ENCODE peak calls at places on chromosomes 11 and 22, in five cellular contexts. D is IMR-90, F is mesendoderm, Z is H1, V is H9. T is an unnamed sample.

GRCh38 chr11:73270855-73271477 is 1.2 kb upstream of the P2RY6 start:
- DNase-seq in D (no peak), F (no peak), Z (no peak), V (peak), T (no peak)

GRCh38 chr22:46035742-46036557 is 59.0 kb upstream of the WNT7B start:
- DNase-seq in D (peak), V (peak), F (peak), Z (peak), T (peak)

GRCh38 chr11:911031-911889 is 650 bp upstream of the CHID1 start:
- DNase-seq in D (peak), Z (no peak), F (peak), V (peak), T (peak)

GRCh38 chr11:73480677-73481076 is 104.5 kb downstream of the RELT start:
- DNase-seq in F (no peak), Z (no peak), V (no peak), D (peak), T (no peak)

GRCh38 chr11:121221801-121222200 is 70.8 kb upstream of the SC5D start:
- DNase-seq in F (no peak), D (no peak), V (no peak), Z (no peak), T (no peak)

GRCh38 chr11:130180896-130181294 is 21.3 kb downstream of the ST14 start:
- DNase-seq in F (no peak), D (no peak), V (no peak), Z (no peak), T (no peak)

GRCh38 chr11:5367461-5368074 is 16.0 kb upstream of the OR51M1 start:
- DNase-seq in F (no peak), V (no peak), Z (no peak), D (peak), T (peak)

GRCh38 chr11:100340416-100341323 is 346.4 kb upstream of the ARHGAP42 start:
- DNase-seq in V (no peak), Z (no peak), D (no peak), F (peak), T (no peak)

GRCh38 chr11:114348200-114349191 is 51.8 kb downstream of the C11orf71 start:
- DNase-seq in D (peak), V (peak), F (peak), Z (peak), T (peak)

GRCh38 chr11:8060146-8060719 is 20.8 kb upstream of the TUB start:
- DNase-seq in F (no peak), V (no peak), Z (peak), D (no peak), T (no peak)

GRCh38 chr11:19813158-19813879 is 100.7 kb downstream of the NAV2 start:
- DNase-seq in D (no peak), Z (no peak), F (no peak), V (no peak), T (no peak)

GRCh38 chr22:19910180-19910744 is 31.3 kb upstream of the COMT start:
- DNase-seq in V (no peak), Z (no peak), F (no peak), D (no peak), T (no peak)

GRCh38 chr11:76782526-76783293 is 446 bp upstream of the TSKU start:
- DNase-seq in Z (no peak), V (peak), F (peak), D (peak), T (peak)

GRCh38 chr11:35040221-35040942 is 98.6 kb upstream of the CD44 start:
- DNase-seq in V (no peak), D (peak), F (no peak), Z (no peak), T (peak)

GRCh38 chr11:110850846-110851245 is 138.6 kb upstream of the ARHGAP20 start:
- DNase-seq in Z (no peak), V (no peak), D (no peak), F (peak), T (peak)

GRCh38 chr11:125167954-125168821 is 3.6 kb downstream of the PKNOX2 start:
- DNase-seq in F (peak), D (peak), Z (no peak), V (no peak), T (peak)

GRCh38 chr11:117197516-117198456 is 1.4 kb upstream of the TAGLN start:
- DNase-seq in F (peak), Z (peak), D (peak), V (peak), T (no peak)

GRCh38 chr11:120335596-120335927 is 651 bp upstream of the ARHGEF12 start:
- DNase-seq in Z (no peak), F (no peak), V (no peak), D (peak), T (no peak)

GRCh38 chr11:126467471-126467870 is 112.0 kb downstream of the ST3GAL4 start:
- DNase-seq in D (no peak), Z (no peak), V (no peak), F (no peak), T (no peak)

GRCh38 chr22:19998232-19998951 is 18.2 kb downstream of the ARVCF start:
- DNase-seq in D (no peak), Z (no peak), F (peak), V (no peak), T (no peak)

GRCh38 chr11:111557425-111558111 is 17.0 kb downstream of the LAYN start:
- DNase-seq in V (no peak), F (no peak), Z (no peak), D (peak), T (peak)

GRCh38 chr11:125214466-125215204 is 50.1 kb downstream of the PKNOX2 start:
- DNase-seq in D (no peak), F (no peak), Z (no peak), V (no peak), T (no peak)

GRCh38 chr22:47307326-47307725 is 544.9 kb downstream of the TBC1D22A start:
- DNase-seq in F (no peak), D (peak), Z (no peak), V (no peak), T (no peak)

GRCh38 chr11:67393437-67393836 is 1.7 kb downstream of the RAD9A start:
- DNase-seq in V (no peak), Z (no peak), D (no peak), F (no peak), T (no peak)

GRCh38 chr11:45142241-45142885 is 4.1 kb upstream of the PRDM11 start:
- DNase-seq in Z (no peak), V (no peak), F (no peak), D (peak), T (no peak)

GRCh38 chr11:1873048-1873812 is 18.5 kb downstream of the PRR33 start:
- DNase-seq in V (no peak), F (peak), D (peak), Z (no peak), T (no peak)

GRCh38 chr11:6320411-6321207 is at the start of gene CAVIN3:
- DNase-seq in V (peak), D (peak), F (peak), Z (peak), T (peak)

GRCh38 chr11:121520243-121521144 is 67.7 kb upstream of the SORL1-AS1 start:
- DNase-seq in V (no peak), Z (no peak), D (peak), F (no peak), T (peak)

GRCh38 chr11:71249301-71249700 is 3.1 kb downstream of the SHANK2 start:
- DNase-seq in V (peak), D (no peak), F (no peak), Z (no peak), T (no peak)

GRCh38 chr22:35116817-35117216 is 50.9 kb downstream of the ISX start:
- DNase-seq in Z (no peak), F (no peak), D (no peak), V (no peak), T (no peak)

GRCh38 chr11:94823127-94823732 is 55.1 kb downstream of the AMOTL1 start:
- DNase-seq in Z (no peak), D (no peak), F (no peak), V (no peak), T (no peak)

GRCh38 chr11:45650166-45651095 is 15.0 kb downstream of the CHST1 start:
- DNase-seq in V (no peak), Z (peak), F (no peak), D (no peak), T (no peak)

GRCh38 chr11:30960387-30960992 is 374.3 kb upstream of the MPPED2 start:
- DNase-seq in V (no peak), F (peak), D (peak), Z (no peak), T (peak)

GRCh38 chr22:22536515-22536914 is 16.4 kb upstream of the ZNF280A start:
- DNase-seq in Z (no peak), V (no peak), F (no peak), D (no peak), T (no peak)

GRCh38 chr11:70778828-70779365 is 380.6 kb downstream of the CTTN start:
- DNase-seq in V (no peak), F (no peak), D (no peak), Z (no peak), T (no peak)

GRCh38 chr11:10275714-10276113 is 18.3 kb downstream of the SBF2 start:
- DNase-seq in Z (no peak), F (no peak), D (no peak), V (no peak), T (no peak)

GRCh38 chr11:112670806-112671570 is 290.2 kb upstream of the NCAM1 start:
- DNase-seq in V (no peak), Z (no peak), F (no peak), D (no peak), T (no peak)
- H3K18ac ChIP-seq in V (no peak), Z (no peak), F (no peak), D (no peak), T (no peak)

GRCh38 chr22:38214248-38215056 is 12.7 kb downstream of the MAFF start:
- DNase-seq in Z (peak), V (peak), D (peak), F (peak), T (peak)

GRCh38 chr22:38211556-38211955 is 9.8 kb downstream of the MAFF start:
- DNase-seq in V (no peak), Z (no peak), D (no peak), F (no peak), T (peak)

GRCh38 chr22:38215156-38216038 is 13.6 kb downstream of the MAFF start:
- DNase-seq in Z (no peak), F (no peak), D (no peak), V (no peak), T (peak)

GRCh38 chr22:38212442-38212841 is 10.6 kb downstream of the MAFF start:
- DNase-seq in D (no peak), Z (no peak), V (no peak), F (no peak), T (no peak)

DNA sequence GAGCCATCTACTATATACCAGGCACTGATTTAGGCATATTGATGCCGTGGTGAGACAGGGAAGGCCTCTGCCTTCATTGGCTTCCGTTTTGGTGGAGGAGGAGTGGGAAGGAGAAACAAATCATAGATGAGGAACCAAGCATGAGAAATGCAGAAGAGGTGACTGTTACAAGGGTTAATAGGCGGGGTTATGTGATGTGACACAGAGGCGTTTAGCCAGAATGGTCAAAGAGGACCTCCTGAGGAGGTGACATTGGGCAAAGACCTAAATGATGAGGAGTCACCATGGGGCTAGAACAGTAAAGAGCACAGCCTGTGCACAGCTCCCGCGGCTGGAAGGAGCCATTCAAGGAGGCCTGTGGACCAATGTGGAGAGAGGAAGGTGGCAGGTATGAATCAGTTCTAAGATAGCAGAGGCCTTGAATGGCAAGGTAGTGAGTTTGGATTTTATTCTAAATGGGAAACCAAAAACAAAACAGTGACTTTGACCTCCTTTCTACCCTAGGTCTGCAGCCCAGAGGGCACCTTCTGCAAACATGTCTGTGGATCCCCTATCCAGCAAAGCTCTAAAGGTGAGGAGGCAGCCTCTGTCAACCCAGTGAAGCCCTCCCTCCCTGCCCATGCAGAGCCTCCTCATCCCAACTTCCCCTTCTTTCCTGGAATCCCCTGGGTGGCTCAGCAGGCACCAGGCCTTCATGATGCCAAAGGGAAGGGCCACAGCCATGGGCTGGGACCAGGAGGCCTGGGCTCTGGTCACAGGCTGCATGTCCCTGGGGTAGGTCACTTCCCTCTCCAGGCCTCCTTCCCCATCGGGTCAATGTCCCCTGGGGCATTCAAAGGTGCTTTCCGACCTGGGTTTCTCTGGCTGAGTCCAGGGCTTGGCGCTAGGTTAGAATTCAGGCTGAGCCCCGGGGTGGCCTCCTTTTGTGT is 11.8 kb downstream of the MAFF start:
- DNase-seq in D (no peak), V (no peak), Z (no peak), F (no peak), T (peak)
- H3K18ac ChIP-seq in D (no peak), V (no peak), Z (no peak), F (no peak), T (no peak)

GRCh38 chr22:49636214-49636613 is 191.5 kb downstream of the BRD1 start:
- DNase-seq in Z (no peak), F (no peak), D (no peak), V (no peak), T (no peak)
- H3K18ac ChIP-seq in Z (no peak), F (no peak), D (no peak), V (no peak), T (no peak)

DNA sequence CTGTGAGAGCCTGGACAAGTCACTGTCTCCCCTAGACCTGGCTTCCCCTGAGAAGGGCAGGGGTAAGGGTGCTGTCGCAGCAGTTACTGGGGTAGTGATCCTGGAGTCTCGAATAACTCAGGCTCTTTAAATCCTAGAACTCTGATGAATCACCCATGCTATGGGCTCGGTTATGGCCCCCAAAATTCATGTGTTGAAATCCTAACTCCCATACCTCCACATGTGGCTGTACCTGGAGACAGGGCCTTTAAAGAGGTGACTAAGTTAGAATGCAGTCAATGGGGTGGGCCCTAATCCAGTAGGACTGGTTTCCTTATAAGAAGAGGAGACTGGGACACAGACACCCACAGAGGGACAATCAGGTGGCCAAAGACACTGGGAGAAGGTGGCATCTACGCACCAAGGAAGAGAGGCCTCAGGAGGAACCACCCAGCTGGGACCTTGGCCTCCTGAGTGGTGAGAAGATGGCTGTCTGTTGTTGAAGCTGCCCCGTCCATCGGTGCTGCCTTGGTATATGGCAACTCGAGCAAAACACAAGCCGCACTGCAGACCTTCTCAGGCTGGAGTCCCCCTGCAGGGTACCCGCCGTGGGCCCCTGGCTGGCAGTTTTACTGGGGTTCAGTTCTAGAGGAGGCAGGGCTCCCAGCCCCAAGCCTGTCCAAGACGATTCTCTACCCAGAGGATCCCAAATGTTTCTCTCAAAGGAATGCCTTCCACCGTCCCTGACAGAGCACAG is 48.8 kb upstream of the SHISAL1 start:
- DNase-seq in D (no peak), Z (no peak), V (no peak), F (no peak), T (no peak)
- H3K18ac ChIP-seq in D (peak), Z (no peak), V (no peak), F (no peak), T (no peak)

GRCh38 chr11:112748713-112749481 is 212.3 kb upstream of the NCAM1 start:
- DNase-seq in D (no peak), V (no peak), F (no peak), Z (no peak), T (no peak)
- H3K18ac ChIP-seq in D (no peak), V (no peak), F (no peak), Z (no peak), T (no peak)

DNA sequence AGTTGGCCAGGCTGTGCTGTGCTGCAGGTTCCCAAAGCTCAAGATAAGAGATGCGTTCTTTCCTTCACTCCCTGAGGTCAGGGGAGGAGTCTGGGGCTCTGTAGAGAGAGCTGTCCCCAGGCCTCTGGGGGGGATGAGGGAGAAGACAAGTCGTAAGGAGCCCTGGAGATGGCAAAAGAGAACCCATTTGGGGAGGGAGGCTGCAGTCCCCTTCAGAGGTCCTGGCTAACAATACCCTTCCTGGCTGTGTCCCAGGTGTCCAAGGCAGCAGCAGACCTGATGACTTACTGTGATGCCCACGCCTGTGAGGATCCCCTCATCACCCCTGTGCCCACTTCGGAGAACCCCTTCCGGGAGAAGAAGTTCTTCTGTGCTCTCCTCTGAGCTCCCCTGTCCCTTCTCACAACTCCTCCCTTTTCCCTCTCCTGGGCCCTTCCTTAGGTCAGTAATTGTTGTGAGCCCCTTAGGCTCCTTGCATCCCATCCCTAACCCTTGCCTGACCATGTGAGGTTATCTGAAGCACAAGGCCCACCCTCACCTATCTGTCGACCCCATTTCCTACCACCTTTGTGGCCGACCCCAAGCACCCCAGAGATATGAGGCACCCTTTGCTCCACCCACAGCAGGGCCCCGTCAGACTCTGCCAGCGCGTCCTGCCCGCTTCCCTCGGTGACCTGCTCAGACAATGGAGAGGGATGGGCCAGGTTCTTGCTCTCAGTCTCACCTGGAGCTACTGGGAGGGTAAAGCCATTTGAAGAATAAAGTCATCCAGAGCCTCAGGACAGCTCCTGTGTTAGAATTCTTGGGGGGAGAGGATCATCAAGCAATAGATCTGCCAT is 1.2 kb downstream of the GNG3 start:
- DNase-seq in F (peak), Z (peak), D (no peak), V (peak), T (no peak)
- H3K18ac ChIP-seq in F (peak), Z (peak), D (peak), V (peak), T (peak)

DNA sequence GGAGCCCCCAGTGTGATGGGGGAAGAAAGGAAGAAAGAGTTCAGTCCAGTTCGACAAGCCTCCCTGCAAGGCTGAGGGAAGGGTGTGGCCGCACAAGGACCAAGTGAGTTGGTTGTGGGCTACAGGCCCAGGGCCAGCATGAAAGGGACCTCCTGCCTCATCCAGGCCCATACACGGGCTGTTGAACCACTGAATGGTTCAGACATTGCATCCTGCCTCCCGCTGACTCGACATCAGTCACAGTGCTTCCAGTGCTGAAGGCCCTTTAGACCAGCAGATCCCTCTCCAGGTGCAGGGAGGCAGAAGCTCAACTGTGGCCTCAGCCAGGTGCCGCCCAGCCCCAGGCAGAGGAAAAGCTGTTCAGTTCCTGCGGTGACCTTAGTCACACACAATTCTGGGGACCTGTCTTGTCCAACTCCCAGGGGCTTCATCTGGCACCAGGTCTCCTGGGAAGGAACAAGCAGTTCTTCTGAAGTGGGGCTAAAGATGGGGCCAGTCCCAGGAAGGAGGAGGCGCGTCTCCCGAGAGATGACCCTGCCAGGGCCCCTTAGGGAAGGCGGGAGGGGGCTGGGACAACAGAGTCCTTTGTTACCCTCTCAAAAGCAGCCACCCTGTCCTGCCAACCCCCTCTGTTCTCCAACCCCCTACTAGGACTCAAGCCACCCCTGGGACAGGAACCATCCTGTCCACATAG is 6.6 kb downstream of the ARRB1 start:
- DNase-seq in F (no peak), Z (no peak), V (no peak), D (peak), T (no peak)
- H3K18ac ChIP-seq in F (peak), Z (peak), V (no peak), D (no peak), T (peak)

T was measured in mesenchymal stem cell.